ENCODE peak calls at places on chromosomes 1 and 21, in nine cellular contexts. W is testis, N is progenitor cell of endocrine pancreas, I is psoas muscle, M is lower leg skin, G is HepG2, O is glutamatergic neuron, P is WERI-Rb-1, Y is fibroblast of pulmonary artery. A is an unnamed sample.

GRCh38 chr1:54882483-54882882 is 4.5 kb downstream of the DHCR24 start:
- DNase-seq in W (no peak), N (no peak), I (no peak), M (no peak), G (peak), O (no peak), P (no peak), Y (no peak), A (no peak)

GRCh38 chr1:217253351-217253750 is 377.5 kb downstream of the GPATCH2 start:
- DNase-seq in W (no peak), N (no peak), I (no peak), M (no peak), G (no peak), O (no peak), P (peak), Y (no peak), A (no peak)

GRCh38 chr1:41380979-41381690 is 19.9 kb downstream of the FOXO6 start:
- DNase-seq in W (peak), N (no peak), I (peak), M (no peak), G (no peak), O (peak), P (peak), Y (no peak), A (peak)

GRCh38 chr1:6969106-6969505 is 183.9 kb downstream of the CAMTA1 start:
- DNase-seq in W (no peak), N (no peak), I (no peak), M (no peak), G (no peak), O (no peak), P (no peak), Y (no peak), A (no peak)

GRCh38 chr1:160081261-160081936 is at the start of gene KCNJ9:
- DNase-seq in W (no peak), N (no peak), I (no peak), M (no peak), G (no peak), O (peak), P (no peak), Y (no peak), A (no peak)

GRCh38 chr1:214864896-214865688 is 217.4 kb upstream of the KCNK2 start:
- DNase-seq in W (no peak), N (no peak), I (no peak), M (no peak), G (no peak), O (no peak), P (no peak), Y (peak), A (no peak)

GRCh38 chr1:228385232-228385631 is 21.4 kb downstream of the TRIM11 start:
- DNase-seq in W (no peak), N (no peak), I (no peak), M (no peak), G (no peak), O (no peak), P (no peak), Y (no peak), A (no peak)

GRCh38 chr21:26686278-26686677 is 113.2 kb upstream of the CYYR1 start:
- DNase-seq in W (no peak), N (no peak), I (no peak), M (no peak), G (no peak), O (no peak), P (no peak), Y (peak), A (no peak)

GRCh38 chr1:179231923-179232322 is 2.4 kb upstream of the ABL2 start:
- DNase-seq in W (no peak), N (no peak), I (no peak), M (no peak), G (no peak), O (no peak), P (no peak), Y (no peak), A (no peak)

GRCh38 chr1:37001697-37002096 is 32.6 kb downstream of the GRIK3 start:
- DNase-seq in W (no peak), N (no peak), I (no peak), M (no peak), G (no peak), O (no peak), P (no peak), Y (no peak), A (no peak)

GRCh38 chr1:37006132-37006868 is 28.0 kb downstream of the GRIK3 start:
- DNase-seq in W (peak), N (no peak), I (no peak), M (no peak), G (no peak), O (no peak), P (no peak), Y (no peak), A (no peak)

DNA sequence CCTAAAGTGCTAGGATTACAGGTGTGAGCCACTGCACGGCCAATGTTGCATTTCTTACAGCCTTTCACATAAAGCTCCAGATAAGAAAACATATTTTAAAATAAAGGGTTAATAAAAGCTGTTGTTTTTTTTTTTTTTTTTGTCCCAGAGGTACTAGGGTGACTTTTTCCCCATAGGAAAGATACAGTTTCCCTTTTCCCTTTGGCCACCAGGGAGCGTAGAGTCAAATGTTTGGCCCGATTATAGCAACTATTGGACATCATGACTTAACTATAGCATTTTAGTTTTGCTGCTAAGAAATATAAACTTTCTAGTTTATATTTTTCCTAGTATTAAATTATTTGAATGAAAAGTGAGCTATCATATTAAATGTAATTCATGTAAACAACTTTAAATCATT is 31.4 kb downstream of the GRIK3 start:
- DNase-seq in W (no peak), N (no peak), I (no peak), M (no peak), G (no peak), O (no peak), P (no peak), Y (no peak), A (no peak)
- TF ChIP-seq CTCF in W (no peak), N (no peak), I (no peak), M (no peak), G (no peak), O (no peak), P (no peak), Y (no peak), A (no peak)

DNA sequence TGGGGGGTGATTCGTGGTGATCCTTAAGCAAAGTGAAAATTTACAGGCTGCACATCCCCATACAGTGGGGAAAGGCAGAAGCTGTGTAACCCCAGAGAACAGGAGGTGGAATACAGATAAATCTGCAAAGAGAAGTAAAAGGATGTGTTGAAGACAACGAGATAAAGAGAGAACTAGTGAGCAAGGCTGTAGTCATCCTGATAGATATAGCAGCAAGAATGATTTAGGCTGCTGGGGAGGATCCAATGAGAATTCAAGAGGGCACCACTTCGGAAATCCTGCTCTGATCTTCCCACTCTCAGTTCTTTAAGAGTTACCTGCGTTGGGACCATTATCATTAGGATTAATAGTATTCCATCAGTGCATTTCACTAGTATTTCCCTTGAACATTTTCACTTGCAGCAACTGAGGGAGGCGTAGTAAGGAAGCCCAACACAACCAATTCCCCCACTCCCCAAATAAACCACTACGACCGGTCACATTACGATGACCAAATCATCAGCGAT is at the start of gene BRINP3:
- DNase-seq in W (no peak), N (no peak), I (no peak), M (no peak), G (no peak), O (no peak), P (no peak), Y (no peak), A (no peak)
- TF ChIP-seq CTCF in W (no peak), N (no peak), I (no peak), M (no peak), G (no peak), O (no peak), P (no peak), Y (no peak), A (no peak)

DNA sequence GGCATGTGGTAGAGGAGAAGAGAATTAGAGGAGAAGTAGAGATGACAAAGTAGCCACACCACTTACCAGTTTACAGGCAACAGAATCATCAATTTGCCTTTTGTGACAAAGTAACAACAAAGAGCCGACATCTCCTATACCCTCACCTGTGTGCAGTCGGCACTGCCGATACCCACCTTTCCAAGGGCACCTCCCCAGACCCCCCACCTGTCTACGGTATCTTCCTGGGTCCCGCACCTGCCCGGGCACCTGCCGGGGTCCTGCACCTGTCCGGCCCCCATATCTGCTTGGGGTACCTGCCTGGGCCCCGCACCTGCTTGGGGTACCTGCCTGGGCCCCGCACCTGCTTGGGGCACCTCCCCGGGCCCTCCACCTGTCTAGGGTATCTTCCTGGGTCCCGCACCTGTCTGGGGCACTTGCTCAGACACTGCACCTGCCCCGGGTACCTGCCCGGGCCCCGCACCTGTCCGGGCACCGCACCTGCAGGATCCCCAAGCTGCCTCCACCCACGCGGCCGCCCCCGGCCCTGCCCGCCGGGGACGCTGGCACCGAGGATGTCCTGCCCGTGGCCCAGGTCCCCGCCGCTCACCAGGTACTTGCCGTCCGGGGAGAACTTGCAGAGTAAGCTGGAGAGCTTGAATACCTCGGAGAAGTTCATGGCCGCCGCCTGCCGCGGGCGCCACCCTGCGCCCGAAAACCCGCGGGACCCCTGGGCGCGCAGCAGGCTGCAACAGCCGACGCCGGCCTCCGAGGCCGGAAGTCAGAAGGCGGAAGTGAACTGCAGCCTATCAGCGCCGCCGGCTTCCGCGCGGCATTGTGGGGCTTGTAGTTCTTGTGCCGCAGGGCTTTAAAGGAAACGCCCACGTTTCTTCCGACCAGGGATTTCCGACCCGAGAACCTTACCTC is at the start of gene WRAP73:
- DNase-seq in W (peak), N (peak), I (peak), M (peak), G (peak), O (peak), P (peak), Y (peak), A (peak)
- TF ChIP-seq CTCF in W (no peak), N (peak), I (peak), M (no peak), G (peak), O (no peak), P (peak), Y (no peak), A (no peak)

DNA sequence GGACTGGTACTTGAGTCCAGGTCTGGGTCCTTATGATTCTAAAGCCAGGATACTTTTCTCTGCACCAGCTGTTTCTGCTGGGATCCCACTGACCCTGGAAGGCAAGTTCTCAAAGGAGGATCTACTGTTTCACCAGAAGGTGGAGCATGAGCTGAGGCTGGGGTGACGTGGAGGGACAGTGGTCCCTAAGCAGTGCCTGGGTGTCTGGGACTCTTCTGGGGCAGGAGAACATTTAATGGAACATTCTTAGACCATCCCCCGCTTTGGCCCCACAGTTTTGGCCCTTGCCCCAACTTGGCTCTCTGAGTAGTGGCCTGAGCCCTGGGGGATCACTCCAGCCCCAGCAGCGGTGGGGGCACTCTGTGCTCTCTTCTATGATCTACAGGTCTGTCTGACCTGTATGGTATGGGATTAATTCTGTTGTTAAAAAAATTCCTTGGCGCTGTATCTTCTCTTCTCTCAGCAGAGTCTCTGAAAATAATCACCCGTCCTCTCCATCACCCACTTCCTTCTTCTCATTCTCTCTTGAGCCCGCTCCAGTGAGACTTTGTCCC is 60.3 kb upstream of the CSF3R start:
- DNase-seq in W (peak), N (no peak), I (no peak), M (no peak), G (peak), O (no peak), P (peak), Y (no peak), A (no peak)
- TF ChIP-seq CTCF in W (no peak), N (peak), I (no peak), M (no peak), G (peak), O (peak), P (peak), Y (peak), A (no peak)

A was measured in ovary.